ENCODE peak calls at places on chromosomes 16 and 17, in four cellular contexts. F is stimulated activated CD4-positive, alpha-beta T cell treated with anti-CD3 and anti-CD28 coated beads, Interleukin-2, amount 100 ng/mL, for 24 hours; H is T-helper 1 cell; X is HL-60. S is an unnamed sample.

GRCh38 chr16:57741660-57742191 is 6.2 kb downstream of the KATNB1 start:
- DNase-seq in F (no peak), H (no peak), X (no peak), S (no peak)

GRCh38 chr16:1743376-1744337 is 27.7 kb downstream of the NME3 start:
- DNase-seq in F (no peak), H (no peak), X (no peak), S (no peak)

GRCh38 chr16:85460983-85461813 is 151.9 kb upstream of the GSE1 start:
- DNase-seq in F (no peak), H (no peak), X (no peak), S (peak; percentile 68)

GRCh38 chr16:3256146-3256875 is at the start of gene MEFV:
- DNase-seq in F (no peak), H (no peak), X (peak; percentile 43), S (no peak)

GRCh38 chr17:49290690-49291326 is 60.2 kb upstream of the PHOSPHO1 start:
- DNase-seq in F (peak; percentile 7), H (no peak), X (no peak), S (peak; percentile 52)

GRCh38 chr17:2076461-2076984 is 21.6 kb downstream of the HIC1 start:
- DNase-seq in F (no peak), H (no peak), X (no peak), S (no peak)

GRCh38 chr16:54511181-54511731 is 224.7 kb upstream of the IRX3 start:
- DNase-seq in F (no peak), H (no peak), X (no peak), S (no peak)

GRCh38 chr17:35084987-35085386 is 21.5 kb upstream of the RFFL start:
- DNase-seq in F (no peak), H (no peak), X (no peak), S (no peak)

GRCh38 chr17:59621771-59622170 is 2.1 kb downstream of the CLTC start:
- DNase-seq in F (no peak), H (no peak), X (no peak), S (no peak)

GRCh38 chr17:80786887-80787286 is 204.8 kb upstream of the CHMP6 start:
- DNase-seq in F (no peak), H (no peak), X (no peak), S (no peak)

GRCh38 chr17:4236456-4236855 is 27.3 kb downstream of the ANKFY1 start:
- DNase-seq in F (no peak), H (no peak), X (no peak), S (no peak)